ENCODE peak calls at places on chromosomes 16 and 17, in ten cellular contexts. A, X, W, V, Q, I, Z, O, M and S are unnamed samples.

GRCh38 chr17:43612515-43612914 is 49.2 kb downstream of the MEOX1 start:
- DNase-seq in A (no peak), X (no peak), W (no peak), V (no peak), Q (no peak), I (no peak), Z (no peak), O (no peak), M (no peak), S (no peak)

GRCh38 chr17:17474341-17474740 is 2.5 kb upstream of the MED9 start:
- DNase-seq in A (no peak), X (no peak), W (no peak), V (no peak), Q (no peak), I (no peak), Z (no peak), O (no peak), M (no peak), S (no peak)

GRCh38 chr16:89135166-89135565 is 36.4 kb upstream of the CDH15 start:
- DNase-seq in A (no peak), X (no peak), W (no peak), V (no peak), Q (peak), I (no peak), Z (no peak), O (no peak), M (no peak), S (no peak)

GRCh38 chr16:67936124-67936875 is at the start of gene PSMB10:
- DNase-seq in A (no peak), X (peak), W (no peak), V (no peak), Q (no peak), I (peak), Z (no peak), O (peak), M (peak), S (no peak)

GRCh38 chr17:14793237-14793636 is 471.9 kb downstream of the PMP22 start:
- DNase-seq in A (no peak), X (no peak), W (no peak), V (no peak), Q (no peak), I (no peak), Z (no peak), O (no peak), M (no peak), S (no peak)

GRCh38 chr17:45794840-45795239 is 10.7 kb downstream of the CRHR1 start:
- DNase-seq in A (no peak), X (no peak), W (no peak), V (no peak), Q (no peak), I (no peak), Z (no peak), O (no peak), M (no peak), S (peak)

GRCh38 chr16:24381470-24382118 is 125.5 kb downstream of the CACNG3 start:
- DNase-seq in A (no peak), X (no peak), W (no peak), V (no peak), Q (no peak), I (no peak), Z (no peak), O (no peak), M (no peak), S (no peak)

GRCh38 chr17:44922746-44923470 is 7.6 kb upstream of the GFAP start:
- DNase-seq in A (peak), X (no peak), W (no peak), V (no peak), Q (no peak), I (peak), Z (no peak), O (peak), M (peak), S (no peak)

GRCh38 chr17:37829446-37830142 is 84.7 kb upstream of the HNF1B start:
- DNase-seq in A (no peak), X (no peak), W (no peak), V (peak), Q (no peak), I (no peak), Z (no peak), O (no peak), M (no peak), S (no peak)

DNA sequence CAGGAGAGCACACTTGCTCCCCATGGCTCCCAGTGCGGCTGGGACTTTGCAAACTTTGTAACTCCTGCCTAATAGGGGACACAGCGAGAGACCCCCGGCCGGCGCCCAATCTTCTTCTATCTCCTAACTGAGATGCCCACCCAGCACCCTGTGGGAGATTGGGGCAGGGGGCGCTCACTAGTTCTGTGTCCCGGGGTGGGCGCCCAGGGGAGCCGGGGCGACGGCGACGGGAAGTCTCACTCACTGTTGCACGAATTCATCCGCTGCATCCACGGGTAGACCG is 3.9 kb upstream of the HOXB5 start:
- DNase-seq in A (no peak), X (no peak), W (no peak), V (no peak), Q (no peak), I (no peak), Z (no peak), O (no peak), M (no peak), S (no peak)
- TF ChIP-seq EP300 in A (no peak), X (no peak), W (no peak), V (no peak), Q (no peak), I (no peak), Z (no peak), O (no peak), M (no peak), S (no peak)

GRCh38 chr17:32335046-32335445 is 6.9 kb downstream of the C17orf75 start:
- DNase-seq in A (no peak), X (no peak), W (no peak), V (no peak), Q (no peak), I (no peak), Z (no peak), O (no peak), M (no peak), S (no peak)

GRCh38 chr17:32327911-32328310 is 14.1 kb downstream of the C17orf75 start:
- DNase-seq in A (no peak), X (no peak), W (no peak), V (no peak), Q (no peak), I (no peak), Z (no peak), O (no peak), M (no peak), S (no peak)

GRCh38 chr17:32333187-32333586 is 8.8 kb downstream of the C17orf75 start:
- DNase-seq in A (no peak), X (no peak), W (no peak), V (no peak), Q (no peak), I (no peak), Z (no peak), O (no peak), M (no peak), S (no peak)

GRCh38 chr17:32330142-32330541 is 11.8 kb downstream of the C17orf75 start:
- DNase-seq in A (no peak), X (no peak), W (no peak), V (no peak), Q (no peak), I (no peak), Z (no peak), O (no peak), M (no peak), S (no peak)

DNA sequence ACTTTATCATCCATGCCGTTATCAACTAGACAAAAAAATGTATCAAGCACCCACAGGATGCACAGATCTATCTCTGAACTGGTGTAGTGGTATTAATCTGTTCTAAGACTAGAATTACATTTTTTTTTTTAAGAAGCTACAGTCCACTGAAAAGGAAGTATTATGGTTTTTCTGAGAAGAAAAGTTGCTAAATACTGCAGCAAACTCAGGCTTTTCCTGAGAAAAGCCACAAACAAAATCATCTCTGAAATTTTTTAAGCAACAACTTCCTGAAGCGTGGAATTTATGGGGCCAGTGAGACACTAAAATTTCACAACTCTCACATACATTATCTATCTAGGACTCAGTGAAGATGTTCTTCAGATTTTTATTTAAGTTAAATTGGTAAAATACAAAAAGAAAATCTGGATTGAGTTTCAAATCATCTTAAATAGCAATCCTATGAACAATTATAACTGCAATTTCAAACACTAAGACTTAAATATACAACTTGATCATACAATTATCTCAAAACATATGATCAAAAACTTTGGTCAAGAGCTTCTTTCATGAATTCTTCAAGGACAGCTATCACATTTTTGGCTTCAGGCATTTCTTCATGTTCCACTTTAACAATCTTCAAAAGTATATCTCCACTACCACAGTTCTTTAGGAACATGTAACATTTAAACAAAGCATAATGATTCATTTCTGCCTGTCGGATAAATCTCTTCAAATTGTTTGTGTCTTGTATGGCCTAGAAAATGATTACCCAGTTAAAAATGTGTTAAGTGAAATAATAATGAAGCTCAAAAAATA is 10.5 kb downstream of the C17orf75 start:
- DNase-seq in A (no peak), X (no peak), W (no peak), V (no peak), Q (no peak), I (no peak), Z (no peak), O (no peak), M (no peak), S (no peak)
- TF ChIP-seq EP300 in A (no peak), X (no peak), W (no peak), V (no peak), Q (no peak), I (no peak), Z (no peak), O (no peak), M (no peak), S (no peak)

GRCh38 chr16:11030990-11031510 is 86.7 kb downstream of the CLEC16A start:
- DNase-seq in A (no peak), X (no peak), W (no peak), V (no peak), Q (no peak), I (no peak), Z (no peak), O (no peak), M (no peak), S (no peak)

GRCh38 chr16:11034005-11034404 is 89.6 kb downstream of the CLEC16A start:
- DNase-seq in A (no peak), X (no peak), W (no peak), V (no peak), Q (no peak), I (no peak), Z (no peak), O (no peak), M (peak), S (no peak)

GRCh38 chr16:11034481-11034931 is 90.1 kb downstream of the CLEC16A start:
- DNase-seq in A (no peak), X (no peak), W (peak), V (no peak), Q (no peak), I (no peak), Z (no peak), O (no peak), M (no peak), S (no peak)

GRCh38 chr16:11032000-11032921 is 87.9 kb downstream of the CLEC16A start:
- DNase-seq in A (no peak), X (peak), W (no peak), V (no peak), Q (no peak), I (no peak), Z (no peak), O (no peak), M (no peak), S (no peak)

GRCh38 chr16:11032922-11033291 is 88.5 kb downstream of the CLEC16A start:
- DNase-seq in A (peak), X (peak), W (peak), V (no peak), Q (no peak), I (no peak), Z (no peak), O (peak), M (peak), S (no peak)
- TF ChIP-seq EP300 in A (no peak), X (no peak), W (peak), V (no peak), Q (no peak), I (no peak), Z (no peak), O (no peak), M (no peak), S (no peak)

GRCh38 chr16:10519929-10520868 is 60.2 kb downstream of the EMP2 start:
- DNase-seq in A (no peak), X (peak), W (no peak), V (no peak), Q (no peak), I (no peak), Z (no peak), O (no peak), M (no peak), S (peak)
- TF ChIP-seq EP300 in A (no peak), X (no peak), W (no peak), V (no peak), Q (no peak), I (no peak), Z (no peak), O (no peak), M (no peak), S (no peak)

GRCh38 chr16:30722443-30722842 is 23.5 kb downstream of the SRCAP start:
- DNase-seq in A (no peak), X (no peak), W (no peak), V (no peak), Q (no peak), I (peak), Z (no peak), O (no peak), M (peak), S (no peak)

GRCh38 chr16:30721167-30721566 is 22.2 kb downstream of the SRCAP start:
- DNase-seq in A (no peak), X (no peak), W (no peak), V (no peak), Q (no peak), I (no peak), Z (no peak), O (no peak), M (peak), S (no peak)

GRCh38 chr16:30720694-30721093 is 21.7 kb downstream of the SRCAP start:
- DNase-seq in A (no peak), X (no peak), W (no peak), V (no peak), Q (no peak), I (no peak), Z (no peak), O (no peak), M (peak), S (no peak)

GRCh38 chr16:30722916-30723315 is 23.9 kb downstream of the SRCAP start:
- DNase-seq in A (no peak), X (no peak), W (no peak), V (no peak), Q (no peak), I (no peak), Z (no peak), O (no peak), M (peak), S (no peak)

DNA sequence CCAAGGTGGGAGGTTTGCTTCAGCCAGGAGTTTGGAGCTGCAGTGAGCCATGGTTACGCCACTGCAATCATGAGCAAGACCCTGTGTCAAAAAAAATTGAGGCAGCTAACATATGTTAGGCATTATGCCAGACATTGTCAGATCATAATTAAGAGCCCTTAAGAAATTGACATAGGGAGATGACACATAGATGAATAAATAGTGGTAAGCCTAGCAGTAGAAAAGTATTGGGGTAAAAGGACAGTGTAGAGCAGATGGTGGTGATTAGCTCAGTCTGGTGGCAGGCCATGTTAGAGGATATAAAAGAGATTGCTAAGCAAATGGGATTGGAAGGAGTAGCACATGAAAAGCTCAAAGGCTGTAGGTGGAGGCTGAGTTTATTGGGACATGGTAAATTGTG is 22.6 kb downstream of the SRCAP start:
- DNase-seq in A (no peak), X (no peak), W (no peak), V (no peak), Q (no peak), I (no peak), Z (no peak), O (no peak), M (no peak), S (no peak)
- TF ChIP-seq EP300 in A (no peak), X (no peak), W (no peak), V (no peak), Q (no peak), I (no peak), Z (no peak), O (no peak), M (no peak), S (no peak)

GRCh38 chr16:57775661-57776469 is 26.4 kb downstream of the KIFC3 start:
- DNase-seq in A (peak), X (no peak), W (no peak), V (no peak), Q (no peak), I (peak), Z (no peak), O (no peak), M (no peak), S (no peak)
- TF ChIP-seq EP300 in A (no peak), X (no peak), W (no peak), V (no peak), Q (no peak), I (no peak), Z (no peak), O (no peak), M (no peak), S (no peak)

DNA sequence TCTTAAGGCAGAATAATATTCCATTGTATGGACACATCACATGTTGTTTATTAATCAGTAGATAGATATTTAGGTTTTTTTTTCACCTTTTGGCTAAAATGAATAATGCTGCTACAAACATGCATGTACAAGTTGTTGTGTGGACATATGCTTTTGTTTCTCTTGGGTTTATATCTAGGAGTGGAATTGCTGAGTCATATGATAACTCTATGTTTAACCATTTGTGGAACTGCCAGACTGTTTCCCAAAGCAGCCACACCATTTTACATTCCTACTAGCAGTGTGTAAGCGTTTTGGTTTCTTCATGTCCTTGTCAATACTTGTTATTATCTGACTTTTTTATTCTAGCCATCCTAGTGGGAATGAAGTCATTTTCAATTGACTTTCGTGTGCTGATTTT is 21.3 kb downstream of the CYLD start:
- DNase-seq in A (no peak), X (no peak), W (no peak), V (no peak), Q (no peak), I (no peak), Z (no peak), O (no peak), M (no peak), S (no peak)
- TF ChIP-seq EP300 in A (no peak), X (no peak), W (no peak), V (no peak), Q (no peak), I (no peak), Z (no peak), O (no peak), M (no peak), S (no peak)

GRCh38 chr17:79739148-79740062 is 8.7 kb downstream of the ENPP7 start:
- DNase-seq in A (no peak), X (no peak), W (no peak), V (no peak), Q (no peak), I (no peak), Z (no peak), O (no peak), M (no peak), S (no peak)
- TF ChIP-seq EP300 in A (no peak), X (no peak), W (no peak), V (no peak), Q (no peak), I (no peak), Z (no peak), O (no peak), M (no peak), S (no peak)

DNA sequence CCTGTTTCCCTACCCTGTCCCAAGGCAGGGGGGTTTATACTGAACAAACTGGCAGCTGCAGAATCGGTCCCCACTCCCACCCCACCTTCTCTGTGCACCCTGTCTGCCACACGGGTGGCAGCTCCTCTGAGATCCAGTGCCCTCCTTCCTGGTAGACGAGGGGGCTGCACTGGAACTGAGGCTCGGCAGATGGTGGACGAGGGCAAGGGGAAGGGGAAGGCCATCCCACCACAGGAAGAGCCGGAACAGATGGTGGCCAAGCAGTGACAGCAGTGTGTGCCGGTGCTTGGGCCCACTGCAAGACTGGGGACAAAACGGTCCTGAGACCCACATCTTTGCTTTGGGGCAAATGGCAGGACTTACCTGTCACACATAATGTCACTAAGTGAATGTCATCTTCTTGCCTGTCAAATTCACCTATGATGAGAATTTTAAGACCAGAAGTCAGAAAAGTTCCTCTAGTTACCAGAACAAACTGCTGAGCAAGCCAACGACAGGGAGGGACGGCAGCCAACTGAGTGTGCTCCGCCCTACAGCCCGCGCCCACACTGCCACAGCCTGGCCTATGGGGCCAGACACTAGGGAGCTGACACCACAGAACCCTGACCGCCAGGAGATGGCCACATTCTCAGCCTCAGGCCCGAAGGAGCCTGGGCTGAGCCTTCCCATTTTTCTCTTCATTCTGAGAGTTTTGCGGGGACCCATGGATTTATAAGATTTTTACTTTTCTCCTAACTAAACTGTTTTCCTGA is 14.4 kb downstream of the NTAN1 start:
- DNase-seq in A (peak), X (peak), W (peak), V (no peak), Q (peak), I (no peak), Z (peak), O (peak), M (peak), S (no peak)
- TF ChIP-seq EP300 in A (no peak), X (no peak), W (peak), V (no peak), Q (no peak), I (no peak), Z (no peak), O (no peak), M (no peak), S (no peak)